ENCODE peak calls at places on chromosomes 1 and 21, in five cellular contexts. C is NCI-H1930, A is NAMALWA, O is aorta, G is RKO. S is an unnamed sample.

GRCh38 chr21:42527489-42528158 is 14.0 kb downstream of the SLC37A1 start:
- DNase-seq in C (no peak), A (peak), O (no peak), G (no peak), S (no peak)

GRCh38 chr1:1986451-1987141 is 17.0 kb downstream of the CFAP74 start:
- DNase-seq in C (no peak), A (no peak), O (no peak), G (no peak), S (peak)

GRCh38 chr1:60431593-60431992 is 358.0 kb upstream of the C1orf87 start:
- DNase-seq in C (no peak), A (no peak), O (no peak), G (no peak), S (no peak)

GRCh38 chr21:45887788-45888187 is 93.8 kb upstream of the COL6A1 start:
- DNase-seq in C (no peak), A (no peak), O (peak), G (no peak), S (no peak)

GRCh38 chr1:11797525-11798216 is 8.1 kb downstream of the MTHFR start:
- DNase-seq in C (no peak), A (no peak), O (peak), G (no peak), S (peak)

GRCh38 chr1:23551849-23552248 is 7.5 kb downstream of the ID3 start:
- DNase-seq in C (no peak), A (peak), O (no peak), G (no peak), S (no peak)

GRCh38 chr21:27796106-27796505 is 829.2 kb upstream of the ADAMTS5 start:
- DNase-seq in C (peak), A (no peak), O (no peak), G (no peak), S (no peak)

GRCh38 chr1:20207546-20207945 is 21.2 kb upstream of the PLA2G2C start:
- DNase-seq in C (no peak), A (no peak), O (no peak), G (no peak), S (no peak)

GRCh38 chr21:46207920-46208571 is 20.5 kb downstream of the LSS start:
- DNase-seq in C (no peak), A (no peak), O (peak), G (no peak), S (peak)

GRCh38 chr1:58870298-58870676 is 86.4 kb upstream of the JUN start:
- DNase-seq in C (peak), A (no peak), O (no peak), G (no peak), S (no peak)